ENCODE peak calls at places on chromosomes 4 and X, in six cellular contexts. A, K, X, G, Z and U are unnamed samples.

GRCh38 chrX:40772290-40772689 is 36.9 kb upstream of the MED14 start:
- DNase-seq in G (no peak), Z (no peak), A (no peak), X (no peak), K (no peak), U (no peak)

GRCh38 chr4:808860-809570 is 16.9 kb downstream of the CPLX1 start:
- DNase-seq in Z (no peak), X (no peak), K (peak), A (peak), G (no peak), U (no peak)

GRCh38 chr4:186728631-186729271 is 5.1 kb upstream of the FAT1 start:
- DNase-seq in A (no peak), Z (no peak), X (no peak), K (no peak), G (no peak), U (no peak)

GRCh38 chr4:55574252-55574651 is 17.8 kb downstream of the PDCL2 start:
- DNase-seq in A (no peak), X (no peak), Z (no peak), G (no peak), K (no peak), U (no peak)

GRCh38 chr4:48968814-48969213 is 17.3 kb upstream of the CWH43 start:
- DNase-seq in A (peak), X (no peak), K (no peak), Z (no peak), G (no peak), U (no peak)

GRCh38 chr4:116332508-116332907 is 752.9 kb downstream of the TRAM1L1 start:
- DNase-seq in X (no peak), Z (no peak), K (no peak), A (no peak), G (no peak), U (no peak)

GRCh38 chr4:98468744-98469143 is 189.7 kb downstream of the TSPAN5 start:
- DNase-seq in K (no peak), Z (no peak), X (no peak), A (peak), G (peak), U (no peak)

GRCh38 chrX:65859299-65859698 is 180.6 kb downstream of the VSIG4 start:
- DNase-seq in X (no peak), A (no peak), Z (no peak), G (no peak), K (no peak), U (no peak)

GRCh38 chr4:106421441-106422296 is 53.1 kb upstream of the GIMD1 start:
- DNase-seq in A (peak), X (no peak), Z (no peak), G (no peak), K (no peak), U (no peak)

GRCh38 chr4:10532155-10532554 is 74.9 kb upstream of the ZNF518B start:
- DNase-seq in X (no peak), A (no peak), G (no peak), Z (no peak), K (no peak), U (no peak)

GRCh38 chr4:44760142-44760898 is 34.0 kb upstream of the GNPDA2 start:
- DNase-seq in X (no peak), K (no peak), Z (no peak), A (peak), G (no peak), U (no peak)

GRCh38 chrX:151789179-151789800 is 54.7 kb downstream of the CNGA2 start:
- DNase-seq in G (peak), Z (peak), A (peak), X (peak), K (peak), U (no peak)

GRCh38 chrX:45850775-45851433 is 650.2 kb upstream of the DIPK2B start:
- DNase-seq in K (no peak), A (peak), X (peak), G (no peak), Z (no peak), U (no peak)

GRCh38 chr4:96035727-96036126 is 195.8 kb downstream of the PDHA2 start:
- DNase-seq in G (no peak), A (peak), Z (no peak), X (no peak), K (no peak), U (no peak)

GRCh38 chrX:22141061-22141460 is 108.9 kb downstream of the PHEX start:
- DNase-seq in X (no peak), A (no peak), K (no peak), Z (no peak), G (no peak), U (no peak)

GRCh38 chr4:36326610-36327009 is 45.2 kb downstream of the DTHD1 start:
- DNase-seq in K (no peak), A (no peak), X (no peak), G (no peak), Z (no peak), U (no peak)

GRCh38 chr4:67988986-67989385 is 25.7 kb upstream of the TMPRSS11A start:
- DNase-seq in Z (no peak), X (no peak), G (no peak), A (peak), K (no peak), U (no peak)

GRCh38 chr4:85776091-85776490 is 301.1 kb downstream of the ARHGAP24 start:
- DNase-seq in Z (no peak), K (no peak), X (no peak), G (no peak), A (no peak), U (no peak)

GRCh38 chr4:147984065-147984777 is 252.3 kb downstream of the ARHGAP10 start:
- DNase-seq in A (peak), K (no peak), X (no peak), Z (no peak), G (no peak), U (no peak)

GRCh38 chr4:24240655-24241054 is 343.7 kb downstream of the DHX15 start:
- DNase-seq in X (no peak), G (no peak), A (no peak), Z (no peak), K (no peak), U (no peak)

GRCh38 chrX:54695816-54696487 is 102.1 kb downstream of the ITIH6 start:
- DNase-seq in G (no peak), K (no peak), A (no peak), X (no peak), Z (no peak), U (no peak)

GRCh38 chrX:100424012-100424411 is 13.9 kb upstream of the PCDH19 start:
- DNase-seq in G (no peak), X (no peak), A (no peak), K (no peak), Z (no peak), U (no peak)

GRCh38 chr4:75940692-75941253 is at the start of gene NAAA:
- DNase-seq in X (peak), K (peak), A (peak), Z (peak), G (peak), U (peak)

GRCh38 chr4:178037459-178038214 is 595.4 kb upstream of the AGA start:
- DNase-seq in X (no peak), Z (no peak), K (no peak), A (no peak), G (no peak), U (no peak)

GRCh38 chr4:90799895-90800294 is 672.7 kb downstream of the CCSER1 start:
- DNase-seq in G (no peak), K (no peak), X (no peak), A (no peak), Z (no peak), U (no peak)

GRCh38 chr4:184193556-184194525 is 23.8 kb downstream of the ENPP6 start:
- DNase-seq in G (no peak), K (no peak), X (no peak), Z (no peak), A (no peak), U (no peak)

GRCh38 chrX:13194291-13195103 is 125.4 kb downstream of the ATXN3L start:
- DNase-seq in G (no peak), K (no peak), A (no peak), X (no peak), Z (no peak), U (no peak)

GRCh38 chr4:42778349-42778748 is 114.2 kb upstream of the GRXCR1 start:
- DNase-seq in A (no peak), K (no peak), Z (no peak), G (no peak), X (no peak), U (no peak)

GRCh38 chrX:10618911-10619310 is 1.5 kb downstream of the MID1 start:
- DNase-seq in Z (no peak), G (no peak), K (no peak), A (peak), X (no peak), U (no peak)

GRCh38 chr4:108166038-108166437 is 2.7 kb downstream of the LEF1 start:
- DNase-seq in A (no peak), G (no peak), K (no peak), X (no peak), Z (no peak), U (peak)

GRCh38 chr4:6331018-6331417 is 61.4 kb downstream of the WFS1 start:
- DNase-seq in X (no peak), Z (no peak), K (no peak), A (peak), G (no peak), U (no peak)

GRCh38 chrX:130111220-130111934 is 1.1 kb upstream of the ELF4 start:
- DNase-seq in A (no peak), Z (no peak), X (no peak), K (peak), G (no peak), U (no peak)

GRCh38 chr4:111512081-111512774 is 633.0 kb upstream of the FAM241A start:
- DNase-seq in Z (no peak), G (no peak), K (no peak), A (peak), X (no peak), U (no peak)

GRCh38 chr4:182856862-182857261 is 60.3 kb downstream of the DCTD start:
- DNase-seq in K (peak), G (no peak), Z (no peak), X (no peak), A (no peak), U (no peak)

GRCh38 chr4:182862921-182863320 is 54.3 kb downstream of the DCTD start:
- DNase-seq in A (no peak), Z (no peak), G (no peak), X (no peak), K (peak), U (no peak)

GRCh38 chr4:182861346-182861745 is 55.8 kb downstream of the DCTD start:
- DNase-seq in X (no peak), K (peak), G (no peak), A (no peak), Z (no peak), U (no peak)

GRCh38 chr4:182862166-182862875 is 54.9 kb downstream of the DCTD start:
- DNase-seq in A (no peak), G (no peak), K (peak), Z (no peak), X (no peak), U (no peak)

DNA sequence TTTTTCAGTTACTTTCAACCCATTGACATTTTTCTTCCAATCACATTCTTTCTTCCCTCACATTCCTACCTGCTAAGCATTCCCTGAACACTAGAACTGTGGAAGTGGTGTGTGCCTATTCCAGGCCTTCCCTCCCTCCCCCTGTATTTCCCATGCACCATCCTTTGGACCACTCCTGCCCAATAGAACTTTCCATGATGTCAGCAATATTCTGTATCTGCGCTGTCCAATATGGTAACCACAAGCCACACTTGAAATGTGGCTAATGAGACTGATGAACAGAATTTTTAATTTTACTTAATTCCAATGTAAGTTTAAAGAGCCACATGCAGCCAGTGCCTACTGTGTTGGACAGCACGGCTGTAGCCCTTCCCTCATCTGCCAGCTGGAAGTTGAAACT is 57.5 kb downstream of the DCTD start:
- DNase-seq in A (no peak), K (no peak), X (no peak), G (no peak), Z (no peak), U (no peak)
- H3K4me3 ChIP-seq in A (no peak), K (no peak), X (no peak), G (no peak), Z (no peak), U (no peak)

DNA sequence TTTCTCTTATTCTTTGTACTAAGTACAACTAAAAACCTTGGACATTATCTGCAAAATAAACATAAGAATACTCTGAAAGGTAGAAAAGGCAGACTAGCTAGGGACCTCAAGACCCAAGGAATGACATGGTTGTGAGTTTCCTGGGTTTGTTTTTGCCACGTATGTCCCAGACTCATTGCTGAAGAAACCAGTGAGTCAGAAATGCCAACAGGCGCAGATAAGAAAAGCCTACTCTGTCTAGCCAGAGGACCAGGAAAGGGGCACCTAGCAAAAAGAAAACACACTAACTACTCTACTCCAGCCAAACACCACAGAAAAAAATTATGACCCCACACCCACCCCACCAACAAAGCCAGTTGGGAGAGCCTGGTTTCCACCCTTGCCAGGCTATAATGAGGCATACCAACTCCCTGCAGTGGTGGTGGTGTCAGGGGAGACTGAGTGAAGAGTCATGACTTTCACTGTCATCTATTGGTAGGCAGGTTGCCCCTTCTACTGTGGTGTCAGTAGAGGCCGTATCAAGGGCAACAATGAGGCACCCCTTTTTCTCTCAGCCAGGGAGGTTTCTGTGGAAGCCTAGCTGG is 10.9 kb downstream of the MTMR1 start:
- DNase-seq in X (no peak), Z (no peak), A (peak), G (no peak), K (no peak), U (no peak)
- H3K27ac ChIP-seq in X (no peak), Z (no peak), A (no peak), G (no peak), K (peak), U (no peak)

GRCh38 chrX:33204889-33205288 is 6.5 kb downstream of the DMD start:
- DNase-seq in A (peak), Z (no peak), G (no peak), K (no peak), X (peak), U (no peak)

GRCh38 chrX:33207056-33207455 is 4.3 kb downstream of the DMD start:
- DNase-seq in X (no peak), A (peak), Z (no peak), K (no peak), G (no peak), U (no peak)

GRCh38 chrX:33211356-33212254 is at the start of gene DMD:
- DNase-seq in Z (peak), A (peak), G (peak), X (peak), K (peak), U (no peak)

GRCh38 chrX:33205321-33205720 is 6.0 kb downstream of the DMD start:
- DNase-seq in X (no peak), A (no peak), G (no peak), K (no peak), Z (no peak), U (no peak)

GRCh38 chrX:33210156-33210555 is 1.2 kb downstream of the DMD start:
- DNase-seq in X (no peak), Z (no peak), A (no peak), G (no peak), K (no peak), U (no peak)
- H3K4me3 ChIP-seq in X (peak), Z (peak), A (peak), G (peak), K (peak), U (no peak)

GRCh38 chr4:123556526-123556925 is 159.9 kb downstream of the SPRY1 start:
- DNase-seq in X (no peak), Z (no peak), K (no peak), A (no peak), G (no peak), U (no peak)
- H3K27ac ChIP-seq in X (peak), Z (peak), K (peak), A (no peak), G (peak), U (no peak)